ENCODE peak calls at places on chromosomes 4 and X, in ten cellular contexts. V is foreskin fibroblast, C is kidney epithelial cell, B is IMR-90, J is choroid plexus epithelial cell, P is stomach, O is psoas muscle, G is prostate gland, I is epithelial cell of esophagus, U is tibial artery. R is an unnamed sample.

GRCh38 chrX:154376768-154377167 is 2.3 kb upstream of the EMD start:
- DNase-seq in J (no peak), I (no peak), O (no peak), P (no peak), B (peak; percentile 24), G (no peak), U (no peak), V (no peak), C (no peak), R (no peak)

GRCh38 chr4:152585036-152585439 is 49.1 kb upstream of the FBXW7 start:
- DNase-seq in P (no peak), I (no peak), G (no peak), O (no peak), U (no peak), J (peak; percentile 25), B (peak; percentile 20), C (no peak), V (no peak), R (no peak)

GRCh38 chr4:158253350-158253980 is 43.2 kb downstream of the TMEM144 start:
- DNase-seq in O (no peak), P (peak; percentile 35), J (peak; percentile 82), U (peak; percentile 42), G (peak; percentile 55), C (peak; percentile 9), V (peak; percentile 47), I (peak; percentile 64), B (peak; percentile 63), R (peak; percentile 25)

GRCh38 chrX:118717703-118718391 is 9.6 kb upstream of the IL13RA1 start:
- DNase-seq in J (no peak), V (no peak), I (no peak), P (no peak), C (no peak), O (no peak), B (no peak), G (no peak), U (no peak), R (no peak)

GRCh38 chr4:23441670-23442069 is 448.2 kb downstream of the PPARGC1A start:
- DNase-seq in J (no peak), P (no peak), O (no peak), I (no peak), C (no peak), U (no peak), G (no peak), B (no peak), V (no peak), R (no peak)

GRCh38 chr4:24630937-24631336 is 46.6 kb upstream of the DHX15 start:
- DNase-seq in P (no peak), I (no peak), O (no peak), B (no peak), G (no peak), C (no peak), U (no peak), J (peak; percentile 1), V (no peak), R (no peak)

GRCh38 chrX:8848921-8849320 is 47.7 kb upstream of the FAM9A start:
- DNase-seq in G (no peak), C (peak; percentile 42), B (peak; percentile 19), O (no peak), I (peak; percentile 29), V (no peak), P (no peak), J (peak; percentile 36), U (no peak), R (no peak)

GRCh38 chr4:98293089-98293887 is 32.1 kb downstream of the RAP1GDS1 start:
- DNase-seq in C (no peak), O (no peak), P (no peak), B (peak; percentile 33), J (peak; percentile 14), V (no peak), I (no peak), U (no peak), G (no peak), R (no peak)

GRCh38 chr4:4627906-4628305 is 86.1 kb upstream of the STX18 start:
- DNase-seq in U (no peak), O (no peak), J (no peak), I (no peak), G (no peak), V (no peak), C (no peak), B (no peak), P (no peak), R (no peak)

GRCh38 chr4:2598661-2599654 is 62.5 kb downstream of the FAM193A start:
- DNase-seq in P (no peak), V (no peak), O (no peak), J (peak; percentile 67), U (no peak), G (no peak), I (no peak), B (peak; percentile 19), C (no peak), R (no peak)

GRCh38 chr4:17511950-17512795 is at the start of gene QDPR:
- DNase-seq in U (peak; percentile 64), O (peak; percentile 91), B (peak; percentile 50), C (peak; percentile 18), P (peak; percentile 86), V (peak; percentile 77), G (peak; percentile 54), J (peak; percentile 52), I (peak; percentile 81), R (peak; percentile 28)

GRCh38 chr4:97576955-97577354 is 566.3 kb downstream of the STPG2 start:
- DNase-seq in J (no peak), V (no peak), G (no peak), I (no peak), B (no peak), C (no peak), P (no peak), O (no peak), U (no peak), R (no peak)

GRCh38 chr4:8370835-8371234 is 69.7 kb downstream of the ACOX3 start:
- DNase-seq in C (no peak), G (no peak), B (no peak), J (no peak), O (peak; percentile 68), U (no peak), I (no peak), V (no peak), P (no peak), R (no peak)

GRCh38 chr4:91064157-91064853 is 937.1 kb downstream of the CCSER1 start:
- DNase-seq in B (no peak), U (no peak), G (no peak), I (peak; percentile 32), P (no peak), O (no peak), V (no peak), C (peak; percentile 25), J (peak; percentile 63), R (peak; percentile 6)

GRCh38 chrX:105882581-105883275 is 60.4 kb downstream of the NRK start:
- DNase-seq in U (no peak), V (peak; percentile 1), P (no peak), C (no peak), J (peak; percentile 65), I (no peak), O (no peak), G (no peak), B (peak; percentile 4), R (no peak)

GRCh38 chrX:136710324-136710951 is 62.5 kb downstream of the CD40LG start:
- DNase-seq in O (no peak), C (no peak), B (peak; percentile 63), P (no peak), I (peak; percentile 52), V (no peak), J (peak; percentile 51), G (no peak), U (no peak), R (no peak)
- TF ChIP-seq CTCF in O (no peak), C (no peak), B (no peak), P (no peak), I (no peak), V (no peak), J (no peak), G (no peak), U (no peak), R (no peak)

GRCh38 chrX:17164079-17164478 is 210.9 kb upstream of the NHS start:
- DNase-seq in U (no peak), G (no peak), C (no peak), B (no peak), O (no peak), I (no peak), V (no peak), J (no peak), P (no peak), R (no peak)
- H3K4me3 ChIP-seq in U (no peak overlapping the region), G (no peak overlapping the region), C (no peak overlapping the region), B (no peak overlapping the region), O (no peak overlapping the region), I (no peak overlapping the region), V (no peak overlapping the region), J (no peak overlapping the region), P (no peak overlapping the region), R (no peak overlapping the region)

DNA sequence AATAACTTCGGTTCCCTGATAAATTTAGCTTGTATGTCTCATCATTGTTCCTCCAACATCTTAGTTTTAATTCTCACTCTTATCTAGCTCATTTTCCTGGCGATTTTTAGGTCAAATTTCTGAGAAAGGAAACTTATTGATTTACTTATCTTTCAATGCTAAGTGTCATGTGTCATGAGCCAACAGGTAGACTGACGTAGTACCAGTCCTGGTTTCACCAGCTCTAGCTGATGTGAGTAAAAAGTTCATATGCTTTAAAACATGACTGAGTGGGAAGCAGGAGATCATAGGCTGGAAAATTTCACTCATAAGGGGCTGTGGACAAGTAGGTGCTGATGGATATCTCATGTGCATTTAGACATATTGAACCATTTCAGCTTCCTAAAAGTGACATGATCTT is 441.7 kb upstream of the NR3C2 start:
- DNase-seq in J (no peak), V (no peak), U (no peak), I (no peak), B (no peak), P (no peak), O (no peak), G (no peak), C (no peak), R (no peak)
- TF ChIP-seq CTCF in J (no peak), V (no peak), U (no peak), I (no peak), B (no peak), P (no peak), O (no peak), G (no peak), C (no peak), R (no peak)

GRCh38 chr4:82889287-82889686 is 1.7 kb downstream of the SEC31A start:
- DNase-seq in V (no peak), U (no peak), I (no peak), C (no peak), P (no peak), O (no peak), B (no peak), G (no peak), J (no peak), R (no peak)

GRCh38 chr4:82885410-82885809 is 5.5 kb downstream of the SEC31A start:
- DNase-seq in P (no peak), O (no peak), I (peak; percentile 36), J (no peak), G (no peak), C (no peak), B (no peak), V (no peak), U (no peak), R (no peak)

GRCh38 chr4:82890913-82891727 is at the start of gene SEC31A:
- DNase-seq in O (peak; percentile 98), I (peak; percentile 97), B (peak; percentile 92), U (peak; percentile 94), J (peak; percentile 95), C (peak; percentile 61), P (peak; percentile 97), G (peak; percentile 96), V (peak; percentile 96), R (peak; percentile 79)

GRCh38 chr4:82890602-82890912 is 396 bp downstream of the SEC31A start:
- DNase-seq in I (no peak), B (no peak), O (no peak), P (no peak), V (no peak), J (peak; percentile 24), C (no peak), U (no peak), G (no peak), R (no peak)

GRCh38 chr4:82886145-82886942 is 4.6 kb downstream of the SEC31A start:
- DNase-seq in J (no peak), U (no peak), V (no peak), P (no peak), G (no peak), B (no peak), I (peak; percentile 85), C (no peak), O (no peak), R (no peak)
- H3K4me3 ChIP-seq in J (peak overlapping the region; percentile 44), U (no peak overlapping the region), V (peak overlapping the region; percentile 18), P (no peak overlapping the region), G (no peak overlapping the region), B (no peak overlapping the region), I (peak overlapping the region; percentile 14), C (no peak overlapping the region), O (no peak overlapping the region), R (no peak overlapping the region)

R was measured in LNCaP clone FGC.